ENCODE peak calls at places on chromosomes 12 and 14, in nine cellular contexts. Q, N, C, Y, O, J, P, S and F are unnamed samples.

GRCh38 chr12:106288510-106289195 is 13.9 kb upstream of the TCP11L2 start:
- DNase-seq in Q (peak; percentile 57), C (peak; percentile 76), S (no peak), J (no peak), N (peak; percentile 97), O (peak; percentile 57), P (no peak), Y (no peak), F (no peak)

GRCh38 chr12:87365423-87365822 is 663.8 kb downstream of the C12orf50 start:
- DNase-seq in N (no peak), Q (no peak), J (no peak), P (no peak), C (no peak), S (no peak), Y (no peak), O (no peak), F (peak; percentile 47)

GRCh38 chr12:75660107-75660530 is 148.7 kb upstream of the KRR1 start:
- DNase-seq in N (peak; percentile 91), Y (no peak), J (no peak), C (no peak), O (no peak), S (no peak), Q (no peak), P (no peak), F (no peak)

GRCh38 chr12:114444422-114445279 is 38.7 kb upstream of the TBX5 start:
- DNase-seq in S (no peak), C (no peak), Y (no peak), N (no peak), P (no peak), J (no peak), Q (no peak), O (no peak), F (no peak)

GRCh38 chr14:99625476-99625875 is 19.5 kb upstream of the HHIPL1 start:
- DNase-seq in Y (no peak), O (no peak), Q (no peak), C (no peak), S (no peak), P (no peak), J (no peak), N (no peak), F (no peak)

GRCh38 chr12:91877022-91877421 is 268.6 kb downstream of the BTG1 start:
- DNase-seq in S (no peak), C (no peak), P (peak; percentile 94), J (peak; percentile 79), N (no peak), Q (peak; percentile 88), O (peak; percentile 72), Y (peak; percentile 96), F (no peak)

GRCh38 chr14:105059035-105059916 is 6.0 kb downstream of the GPR132 start:
- DNase-seq in O (no peak), Y (peak; percentile 81), J (no peak), S (peak; percentile 14), P (peak; percentile 75), N (peak; percentile 52), C (no peak), Q (peak; percentile 66), F (no peak)

GRCh38 chr14:42909659-42910058 is 1303.0 kb downstream of the LRFN5 start:
- DNase-seq in Q (no peak), C (no peak), Y (no peak), N (no peak), P (no peak), O (no peak), S (no peak), J (no peak), F (no peak)

GRCh38 chr12:95877622-95878021 is 18.9 kb downstream of the SNRPF start:
- DNase-seq in P (no peak), N (no peak), C (no peak), Y (no peak), J (no peak), O (no peak), S (no peak), Q (no peak), F (no peak)